ENCODE peak calls at places on chromosome 21, in seven cellular contexts. One of them, this sample, is unnamed.

GRCh38 chr21:17738171-17738953 is 80.8 kb downstream of the C21orf91 start:
- DNase-seq in left ventricle myocardium inferior: no peak
- DNase-seq in cardiac muscle cell: no peak
- DNase-seq in aorta: peak; percentile 47
- DNase-seq in colonic mucosa: no peak
- DNase-seq in body of pancreas: peak; percentile 16
- DNase-seq in pancreas: no peak
- DNase-seq in this sample: no peak

GRCh38 chr21:34775793-34776192 is 107.0 kb downstream of the CLIC6 start:
- DNase-seq in aorta: no peak
- DNase-seq in left ventricle myocardium inferior: no peak
- DNase-seq in body of pancreas: no peak
- DNase-seq in pancreas: no peak
- DNase-seq in cardiac muscle cell: no peak
- DNase-seq in colonic mucosa: no peak
- DNase-seq in this sample: no peak

GRCh38 chr21:28884481-28884880 is 108.2 kb downstream of the LTN1 start:
- DNase-seq in cardiac muscle cell: no peak
- DNase-seq in pancreas: no peak
- DNase-seq in left ventricle myocardium inferior: no peak
- DNase-seq in aorta: no peak
- DNase-seq in colonic mucosa: no peak
- DNase-seq in body of pancreas: no peak
- DNase-seq in this sample: no peak

GRCh38 chr21:21383126-21383525 is 384.9 kb downstream of the NCAM2 start:
- DNase-seq in body of pancreas: no peak
- DNase-seq in aorta: no peak
- DNase-seq in cardiac muscle cell: no peak
- DNase-seq in colonic mucosa: no peak
- DNase-seq in left ventricle myocardium inferior: no peak
- DNase-seq in pancreas: no peak
- DNase-seq in this sample: no peak

GRCh38 chr21:35476616-35477395 is 427.7 kb upstream of the RUNX1 start:
- DNase-seq in aorta: no peak
- DNase-seq in colonic mucosa: no peak
- DNase-seq in pancreas: no peak
- DNase-seq in cardiac muscle cell: no peak
- DNase-seq in body of pancreas: no peak
- DNase-seq in left ventricle myocardium inferior: no peak
- DNase-seq in this sample: no peak

GRCh38 chr21:42616366-42617340 is 36.8 kb upstream of the PDE9A start:
- DNase-seq in pancreas: no peak
- DNase-seq in body of pancreas: no peak
- DNase-seq in cardiac muscle cell: no peak
- DNase-seq in colonic mucosa: no peak
- DNase-seq in aorta: no peak
- DNase-seq in left ventricle myocardium inferior: no peak
- DNase-seq in this sample: no peak

GRCh38 chr21:41758550-41758949 is 8.3 kb downstream of the RIPK4 start:
- DNase-seq in aorta: no peak
- DNase-seq in body of pancreas: no peak
- DNase-seq in pancreas: no peak
- DNase-seq in cardiac muscle cell: no peak
- DNase-seq in colonic mucosa: no peak
- DNase-seq in left ventricle myocardium inferior: no peak
- DNase-seq in this sample: no peak

GRCh38 chr21:34520769-34521508 is 8.9 kb upstream of the KCNE1 start:
- DNase-seq in colonic mucosa: no peak
- DNase-seq in aorta: peak; percentile 69
- DNase-seq in pancreas: no peak
- DNase-seq in left ventricle myocardium inferior: peak; percentile 40
- DNase-seq in body of pancreas: no peak
- DNase-seq in cardiac muscle cell: no peak
- DNase-seq in this sample: no peak

GRCh38 chr21:20999567-21000169 is 1.5 kb downstream of the NCAM2 start:
- DNase-seq in pancreas: peak; percentile 16
- DNase-seq in left ventricle myocardium inferior: no peak
- DNase-seq in colonic mucosa: peak; percentile 44
- DNase-seq in aorta: no peak
- DNase-seq in cardiac muscle cell: peak; percentile 65
- DNase-seq in body of pancreas: no peak
- DNase-seq in this sample: no peak

GRCh38 chr21:31284797-31285397 is 59.2 kb downstream of the TIAM1 start:
- DNase-seq in pancreas: no peak
- DNase-seq in aorta: peak; percentile 54
- DNase-seq in colonic mucosa: no peak
- DNase-seq in cardiac muscle cell: no peak
- DNase-seq in left ventricle myocardium inferior: no peak
- DNase-seq in body of pancreas: no peak
- DNase-seq in this sample: no peak

GRCh38 chr21:16419188-16419874 is 689.5 kb downstream of the USP25 start:
- DNase-seq in body of pancreas: peak; percentile 93
- DNase-seq in pancreas: peak; percentile 87
- DNase-seq in left ventricle myocardium inferior: peak; percentile 66
- DNase-seq in cardiac muscle cell: peak; percentile 27
- DNase-seq in colonic mucosa: peak; percentile 30
- DNase-seq in aorta: peak; percentile 86
- DNase-seq in this sample: peak; percentile 92

GRCh38 chr21:16534408-16535099 is 804.8 kb downstream of the USP25 start:
- DNase-seq in colonic mucosa: peak; percentile 27
- DNase-seq in body of pancreas: peak; percentile 70
- DNase-seq in cardiac muscle cell: peak; percentile 19
- DNase-seq in pancreas: peak; percentile 53
- DNase-seq in aorta: peak; percentile 72
- DNase-seq in left ventricle myocardium inferior: peak; percentile 80
- DNase-seq in this sample: no peak

GRCh38 chr21:35940074-35940927 is 120.0 kb downstream of the SETD4 start:
- DNase-seq in body of pancreas: peak; percentile 37
- DNase-seq in aorta: peak; percentile 59
- DNase-seq in colonic mucosa: peak; percentile 29
- DNase-seq in left ventricle myocardium inferior: no peak
- DNase-seq in pancreas: peak; percentile 37
- DNase-seq in cardiac muscle cell: peak; percentile 78
- DNase-seq in this sample: peak; percentile 46

DNA sequence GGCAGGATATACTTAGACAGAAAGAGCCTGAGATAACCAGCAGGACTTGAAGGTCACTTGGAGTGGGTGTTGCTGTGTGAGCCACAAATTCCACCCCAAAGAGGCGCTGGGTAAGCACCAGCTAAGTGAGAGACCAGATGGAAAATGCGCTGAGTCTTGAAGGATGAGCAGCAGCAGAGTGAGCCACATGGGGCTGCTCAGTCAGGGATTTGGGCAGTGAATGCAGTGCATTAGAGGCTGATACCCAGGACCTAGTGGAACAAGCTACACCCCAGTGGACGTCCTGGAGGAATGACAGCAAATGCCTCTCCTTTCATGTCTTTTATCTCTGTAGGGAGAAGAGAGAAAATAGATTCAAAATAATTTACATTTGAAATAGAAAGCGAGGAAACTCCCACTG is 11.3 kb downstream of the GRIK1 start:
- DNase-seq in cardiac muscle cell: no peak
- DNase-seq in aorta: no peak
- DNase-seq in colonic mucosa: no peak
- DNase-seq in body of pancreas: no peak
- DNase-seq in pancreas: no peak
- DNase-seq in left ventricle myocardium inferior: no peak
- DNase-seq in this sample: no peak
- H3K4me3 ChIP-seq in cardiac muscle cell: no peak overlapping the region
- H3K4me3 ChIP-seq in aorta: no peak overlapping the region
- H3K4me3 ChIP-seq in colonic mucosa: no peak overlapping the region
- H3K4me3 ChIP-seq in body of pancreas: no peak overlapping the region
- H3K4me3 ChIP-seq in pancreas: no peak overlapping the region
- H3K4me3 ChIP-seq in left ventricle myocardium inferior: no peak overlapping the region
- H3K4me3 ChIP-seq in this sample: no peak overlapping the region

GRCh38 chr21:38487906-38488639 is 10.2 kb downstream of the ERG start:
- DNase-seq in left ventricle myocardium inferior: no peak
- DNase-seq in pancreas: no peak
- DNase-seq in aorta: no peak
- DNase-seq in body of pancreas: no peak
- DNase-seq in colonic mucosa: peak; percentile 51
- DNase-seq in cardiac muscle cell: no peak
- DNase-seq in this sample: no peak
- H3K4me3 ChIP-seq in left ventricle myocardium inferior: no peak overlapping the region
- H3K4me3 ChIP-seq in pancreas: no peak overlapping the region
- H3K4me3 ChIP-seq in aorta: no peak overlapping the region
- H3K4me3 ChIP-seq in body of pancreas: no peak overlapping the region
- H3K4me3 ChIP-seq in colonic mucosa: no peak overlapping the region
- H3K4me3 ChIP-seq in cardiac muscle cell: no peak overlapping the region
- H3K4me3 ChIP-seq in this sample: no peak overlapping the region

GRCh38 chr21:37564924-37565529 is 198.5 kb downstream of the DYRK1A start:
- DNase-seq in aorta: no peak
- DNase-seq in body of pancreas: peak; percentile 28
- DNase-seq in cardiac muscle cell: no peak
- DNase-seq in left ventricle myocardium inferior: no peak
- DNase-seq in colonic mucosa: no peak
- DNase-seq in pancreas: peak; percentile 23
- DNase-seq in this sample: peak; percentile 53
- H3K4me3 ChIP-seq in aorta: no peak overlapping the region
- H3K4me3 ChIP-seq in body of pancreas: no peak overlapping the region
- H3K4me3 ChIP-seq in cardiac muscle cell: no peak overlapping the region
- H3K4me3 ChIP-seq in left ventricle myocardium inferior: peak overlapping the region; percentile 80
- H3K4me3 ChIP-seq in colonic mucosa: no peak overlapping the region
- H3K4me3 ChIP-seq in pancreas: peak overlapping the region; percentile 83
- H3K4me3 ChIP-seq in this sample: peak overlapping the region; percentile 11

DNA sequence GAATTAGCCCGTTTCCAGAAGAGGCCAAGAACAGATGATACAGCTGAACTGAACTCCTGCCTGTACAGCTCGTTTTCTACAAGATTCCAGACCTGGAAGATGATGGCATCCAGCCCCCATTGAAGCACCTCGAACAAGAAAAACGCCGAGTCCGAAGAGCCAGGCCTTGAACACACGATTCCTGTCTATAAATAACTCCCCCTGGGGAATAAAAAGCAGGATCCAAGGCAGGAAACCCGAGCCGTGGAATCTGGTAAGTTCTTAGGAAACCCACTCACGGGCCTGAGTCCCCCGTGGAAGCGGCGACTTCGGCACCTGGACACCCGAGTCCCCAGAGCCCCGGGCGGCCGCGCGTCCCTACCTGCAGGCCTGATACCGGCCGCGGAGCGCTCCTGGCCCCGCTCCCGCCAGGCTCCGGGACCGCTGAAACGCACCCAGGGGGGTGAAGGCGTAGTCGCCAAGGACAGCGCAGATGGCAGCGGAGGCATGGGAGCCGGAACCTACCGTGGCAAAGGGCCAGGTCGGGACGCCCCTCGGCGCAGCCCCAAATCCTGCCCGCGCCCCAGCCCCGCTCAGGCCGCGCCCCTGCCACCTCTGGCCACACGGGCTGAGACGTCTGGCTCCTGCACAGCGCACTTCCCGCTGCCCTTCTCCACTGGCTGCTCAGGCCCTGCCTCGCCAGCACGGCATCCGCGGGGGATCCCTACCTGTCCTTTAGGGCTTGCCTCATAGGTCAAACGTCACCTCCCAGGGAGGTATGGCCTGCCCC is 14.0 kb upstream of the HLCS start:
- DNase-seq in colonic mucosa: peak; percentile 36
- DNase-seq in left ventricle myocardium inferior: peak; percentile 21
- DNase-seq in body of pancreas: peak; percentile 66
- DNase-seq in cardiac muscle cell: peak; percentile 32
- DNase-seq in pancreas: peak; percentile 56
- DNase-seq in aorta: peak; percentile 58
- DNase-seq in this sample: no peak
- H3K4me3 ChIP-seq in colonic mucosa: peak overlapping the region; percentile 36
- H3K4me3 ChIP-seq in left ventricle myocardium inferior: peak overlapping the region; percentile 67
- H3K4me3 ChIP-seq in body of pancreas: no peak overlapping the region
- H3K4me3 ChIP-seq in cardiac muscle cell: peak overlapping the region; percentile 30
- H3K4me3 ChIP-seq in pancreas: peak overlapping the region; percentile 57
- H3K4me3 ChIP-seq in aorta: peak overlapping the region; percentile 50
- H3K4me3 ChIP-seq in this sample: peak overlapping the region; percentile 41

GRCh38 chr21:44510508-44511218 is 29.3 kb downstream of the KRTAP10-1 start:
- DNase-seq in body of pancreas: peak; percentile 66
- DNase-seq in aorta: peak; percentile 72
- DNase-seq in colonic mucosa: peak; percentile 70
- DNase-seq in cardiac muscle cell: peak; percentile 79
- DNase-seq in pancreas: peak; percentile 74
- DNase-seq in left ventricle myocardium inferior: peak; percentile 44
- DNase-seq in this sample: no peak
- H3K4me3 ChIP-seq in body of pancreas: no peak overlapping the region
- H3K4me3 ChIP-seq in aorta: no peak overlapping the region
- H3K4me3 ChIP-seq in colonic mucosa: peak overlapping the region; percentile 23
- H3K4me3 ChIP-seq in cardiac muscle cell: no peak overlapping the region
- H3K4me3 ChIP-seq in pancreas: peak overlapping the region; percentile 34
- H3K4me3 ChIP-seq in left ventricle myocardium inferior: no peak overlapping the region
- H3K4me3 ChIP-seq in this sample: no peak overlapping the region

DNA sequence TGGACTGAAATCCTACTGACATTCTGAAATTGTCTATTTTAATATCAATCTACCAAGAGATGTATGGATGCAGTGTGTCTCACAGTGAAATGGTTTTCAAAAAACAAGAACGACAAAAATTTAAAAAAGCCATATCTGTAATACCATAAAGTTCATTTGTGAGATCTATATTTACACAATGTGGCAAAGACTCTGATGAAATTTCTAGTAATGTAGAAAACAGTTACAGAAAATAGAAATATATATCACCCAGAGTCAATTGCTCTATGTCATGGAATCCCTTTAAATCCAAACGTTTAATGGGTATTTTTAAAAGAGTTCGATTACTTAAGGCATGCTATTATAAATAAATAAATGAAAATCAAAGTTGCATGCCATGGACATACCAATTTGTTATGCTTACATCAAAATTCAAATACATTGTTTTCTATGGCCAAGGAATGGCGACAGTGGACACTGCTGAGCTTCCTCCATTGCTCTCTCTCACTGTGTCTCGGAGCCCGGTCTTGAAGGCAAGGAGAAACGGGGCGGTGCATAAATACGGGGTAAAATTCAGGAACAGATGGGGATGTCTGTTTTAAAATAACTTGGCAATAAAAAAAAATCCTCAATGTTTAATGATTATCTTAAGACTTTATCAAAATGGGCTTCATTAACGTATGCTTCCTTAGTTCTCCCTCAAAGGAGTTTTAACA is 37.0 kb upstream of the SAMSN1 start:
- DNase-seq in colonic mucosa: no peak
- DNase-seq in cardiac muscle cell: no peak
- DNase-seq in aorta: no peak
- DNase-seq in body of pancreas: no peak
- DNase-seq in left ventricle myocardium inferior: no peak
- DNase-seq in pancreas: no peak
- DNase-seq in this sample: no peak
- H3K4me3 ChIP-seq in colonic mucosa: no peak overlapping the region
- H3K4me3 ChIP-seq in cardiac muscle cell: no peak overlapping the region
- H3K4me3 ChIP-seq in aorta: no peak overlapping the region
- H3K4me3 ChIP-seq in body of pancreas: no peak overlapping the region
- H3K4me3 ChIP-seq in left ventricle myocardium inferior: no peak overlapping the region
- H3K4me3 ChIP-seq in pancreas: no peak overlapping the region
- H3K4me3 ChIP-seq in this sample: no peak overlapping the region

GRCh38 chr21:46099476-46099875 is 1.6 kb downstream of the COL6A2 start:
- DNase-seq in aorta: peak; percentile 63
- DNase-seq in colonic mucosa: peak; percentile 32
- DNase-seq in pancreas: peak; percentile 6
- DNase-seq in cardiac muscle cell: no peak
- DNase-seq in left ventricle myocardium inferior: peak; percentile 41
- DNase-seq in body of pancreas: peak; percentile 13
- DNase-seq in this sample: no peak
- H3K4me3 ChIP-seq in aorta: peak overlapping the region; percentile 81
- H3K4me3 ChIP-seq in colonic mucosa: peak overlapping the region; percentile 45
- H3K4me3 ChIP-seq in pancreas: peak overlapping the region; percentile 55
- H3K4me3 ChIP-seq in cardiac muscle cell: no peak overlapping the region
- H3K4me3 ChIP-seq in left ventricle myocardium inferior: peak overlapping the region; percentile 85
- H3K4me3 ChIP-seq in body of pancreas: no peak overlapping the region
- H3K4me3 ChIP-seq in this sample: no peak overlapping the region